ENCODE peak calls at places on chromosomes 3 and 15, in five cellular contexts. One of them, this sample, is unnamed.

GRCh38 chr3:110562621-110563020 is 509.0 kb upstream of the NECTIN3 start:
- DNase-seq in psoas muscle: no peak
- DNase-seq in colonic mucosa: no peak
- DNase-seq in fibroblast of lung: no peak
- DNase-seq in PC-9: no peak
- DNase-seq in this sample: no peak

GRCh38 chr3:48130321-48130881 is 57.8 kb downstream of the CDC25A start:
- DNase-seq in PC-9: no peak
- DNase-seq in fibroblast of lung: peak; percentile 94
- DNase-seq in psoas muscle: peak; percentile 69
- DNase-seq in colonic mucosa: peak; percentile 25
- DNase-seq in this sample: peak; percentile 56

GRCh38 chr3:75237041-75237775 is 426.9 kb upstream of the FRG2C start:
- DNase-seq in colonic mucosa: no peak
- DNase-seq in fibroblast of lung: no peak
- DNase-seq in PC-9: no peak
- DNase-seq in psoas muscle: no peak
- DNase-seq in this sample: no peak

GRCh38 chr3:121735047-121735696 is 14.4 kb downstream of the GOLGB1 start:
- DNase-seq in psoas muscle: no peak
- DNase-seq in colonic mucosa: no peak
- DNase-seq in fibroblast of lung: peak; percentile 23
- DNase-seq in PC-9: no peak
- DNase-seq in this sample: no peak

GRCh38 chr3:43879166-43879565 is 188.4 kb downstream of the ABHD5 start:
- DNase-seq in colonic mucosa: no peak
- DNase-seq in PC-9: peak; percentile 63
- DNase-seq in psoas muscle: no peak
- DNase-seq in fibroblast of lung: no peak
- DNase-seq in this sample: no peak

GRCh38 chr3:183518446-183519185 is 36.9 kb downstream of the KLHL6 start:
- DNase-seq in PC-9: no peak
- DNase-seq in fibroblast of lung: no peak
- DNase-seq in colonic mucosa: no peak
- DNase-seq in psoas muscle: no peak
- DNase-seq in this sample: no peak

GRCh38 chr3:129651316-129652202 is 45.1 kb upstream of the PLXND1 start:
- DNase-seq in psoas muscle: peak; percentile 45
- DNase-seq in fibroblast of lung: peak; percentile 70
- DNase-seq in colonic mucosa: no peak
- DNase-seq in PC-9: peak; percentile 83
- DNase-seq in this sample: no peak

GRCh38 chr3:44939581-44940036 is 36.4 kb downstream of the ZDHHC3 start:
- DNase-seq in colonic mucosa: no peak
- DNase-seq in PC-9: no peak
- DNase-seq in psoas muscle: no peak
- DNase-seq in fibroblast of lung: peak; percentile 67
- DNase-seq in this sample: no peak

GRCh38 chr3:128800241-128801187 is 74.5 kb downstream of the RAB7A start:
- DNase-seq in colonic mucosa: no peak
- DNase-seq in psoas muscle: peak; percentile 35
- DNase-seq in fibroblast of lung: no peak
- DNase-seq in PC-9: no peak
- DNase-seq in this sample: no peak

GRCh38 chr3:53772562-53773329 is 73.5 kb downstream of the CHDH start:
- DNase-seq in psoas muscle: no peak
- DNase-seq in PC-9: no peak
- DNase-seq in fibroblast of lung: no peak
- DNase-seq in colonic mucosa: no peak
- DNase-seq in this sample: no peak

GRCh38 chr3:30354513-30354912 is 251.9 kb upstream of the TGFBR2 start:
- DNase-seq in colonic mucosa: no peak
- DNase-seq in PC-9: no peak
- DNase-seq in psoas muscle: no peak
- DNase-seq in fibroblast of lung: no peak
- DNase-seq in this sample: peak; percentile 36
- H3K4me3 ChIP-seq in colonic mucosa: no peak overlapping the region
- H3K4me3 ChIP-seq in PC-9: no peak overlapping the region
- H3K4me3 ChIP-seq in psoas muscle: no peak overlapping the region
- H3K4me3 ChIP-seq in fibroblast of lung: no peak overlapping the region
- H3K4me3 ChIP-seq in this sample: no peak overlapping the region

GRCh38 chr15:98774756-98775497 is 126.6 kb downstream of the IGF1R start:
- DNase-seq in colonic mucosa: no peak
- DNase-seq in fibroblast of lung: no peak
- DNase-seq in PC-9: no peak
- DNase-seq in psoas muscle: no peak
- DNase-seq in this sample: no peak

GRCh38 chr15:98775498-98776230 is 127.3 kb downstream of the IGF1R start:
- DNase-seq in fibroblast of lung: no peak
- DNase-seq in colonic mucosa: no peak
- DNase-seq in psoas muscle: no peak
- DNase-seq in PC-9: no peak
- DNase-seq in this sample: no peak

GRCh38 chr15:98777426-98777825 is 129.1 kb downstream of the IGF1R start:
- DNase-seq in PC-9: no peak
- DNase-seq in psoas muscle: no peak
- DNase-seq in colonic mucosa: no peak
- DNase-seq in fibroblast of lung: no peak
- DNase-seq in this sample: no peak

GRCh38 chr15:98778263-98778959 is 130.1 kb downstream of the IGF1R start:
- DNase-seq in PC-9: no peak
- DNase-seq in colonic mucosa: no peak
- DNase-seq in psoas muscle: no peak
- DNase-seq in fibroblast of lung: no peak
- DNase-seq in this sample: no peak

GRCh38 chr15:98776607-98777281 is 128.4 kb downstream of the IGF1R start:
- DNase-seq in colonic mucosa: no peak
- DNase-seq in psoas muscle: peak; percentile 39
- DNase-seq in PC-9: no peak
- DNase-seq in fibroblast of lung: peak; percentile 50
- DNase-seq in this sample: peak; percentile 44
- TF ChIP-seq CTCF in colonic mucosa: no peak
- TF ChIP-seq CTCF in psoas muscle: no peak
- TF ChIP-seq CTCF in PC-9: no peak
- TF ChIP-seq CTCF in fibroblast of lung: no peak
- TF ChIP-seq CTCF in this sample: no peak

GRCh38 chr15:89088605-89089315 is 504 bp downstream of the ABHD2 start:
- DNase-seq in PC-9: no peak
- DNase-seq in psoas muscle: peak; percentile 73
- DNase-seq in fibroblast of lung: peak; percentile 48
- DNase-seq in colonic mucosa: peak; percentile 55
- DNase-seq in this sample: no peak
- H3K4me1 ChIP-seq in PC-9: peaks cover 43% of the 10 kb centered on the region
- H3K4me1 ChIP-seq in psoas muscle: peaks cover 70% of the 10 kb centered on the region
- H3K4me1 ChIP-seq in fibroblast of lung: peaks cover 29% of the 10 kb centered on the region
- H3K4me1 ChIP-seq in colonic mucosa: peaks cover 14% of the 10 kb centered on the region
- H3K4me1 ChIP-seq in this sample: no peaks in the 10 kb centered on the region

GRCh38 chr3:190721330-190721729 is 141.2 kb downstream of the GMNC start:
- DNase-seq in psoas muscle: no peak
- DNase-seq in colonic mucosa: no peak
- DNase-seq in fibroblast of lung: no peak
- DNase-seq in PC-9: no peak
- DNase-seq in this sample: no peak

GRCh38 chr3:190716961-190717360 is 145.5 kb downstream of the GMNC start:
- DNase-seq in fibroblast of lung: peak; percentile 46
- DNase-seq in colonic mucosa: no peak
- DNase-seq in psoas muscle: no peak
- DNase-seq in PC-9: no peak
- DNase-seq in this sample: no peak

GRCh38 chr3:190722181-190722905 is 140.2 kb downstream of the GMNC start:
- DNase-seq in colonic mucosa: no peak
- DNase-seq in fibroblast of lung: peak; percentile 24
- DNase-seq in PC-9: no peak
- DNase-seq in psoas muscle: no peak
- DNase-seq in this sample: no peak

GRCh38 chr3:190718691-190719090 is 143.8 kb downstream of the GMNC start:
- DNase-seq in colonic mucosa: no peak
- DNase-seq in PC-9: no peak
- DNase-seq in psoas muscle: no peak
- DNase-seq in fibroblast of lung: peak; percentile 89
- DNase-seq in this sample: no peak

GRCh38 chr3:190718097-190718496 is 144.4 kb downstream of the GMNC start:
- DNase-seq in psoas muscle: no peak
- DNase-seq in fibroblast of lung: peak; percentile 28
- DNase-seq in PC-9: no peak
- DNase-seq in colonic mucosa: no peak
- DNase-seq in this sample: no peak
- H3K4me3 ChIP-seq in psoas muscle: no peak overlapping the region
- H3K4me3 ChIP-seq in fibroblast of lung: peak overlapping the region; percentile 38
- H3K4me3 ChIP-seq in PC-9: no peak overlapping the region
- H3K4me3 ChIP-seq in colonic mucosa: no peak overlapping the region
- H3K4me3 ChIP-seq in this sample: no peak overlapping the region

GRCh38 chr3:125161607-125162219 is 50.8 kb downstream of the SLC12A8 start:
- DNase-seq in colonic mucosa: peak; percentile 61
- DNase-seq in fibroblast of lung: no peak
- DNase-seq in psoas muscle: no peak
- DNase-seq in PC-9: no peak
- DNase-seq in this sample: peak; percentile 44

GRCh38 chr3:125165948-125166553 is 46.5 kb downstream of the SLC12A8 start:
- DNase-seq in PC-9: no peak
- DNase-seq in fibroblast of lung: no peak
- DNase-seq in colonic mucosa: no peak
- DNase-seq in psoas muscle: no peak
- DNase-seq in this sample: no peak

GRCh38 chr3:125165189-125165947 is 47.2 kb downstream of the SLC12A8 start:
- DNase-seq in fibroblast of lung: peak; percentile 52
- DNase-seq in colonic mucosa: no peak
- DNase-seq in PC-9: no peak
- DNase-seq in psoas muscle: peak; percentile 50
- DNase-seq in this sample: no peak

GRCh38 chr3:125166581-125166980 is 46.0 kb downstream of the SLC12A8 start:
- DNase-seq in psoas muscle: no peak
- DNase-seq in PC-9: no peak
- DNase-seq in colonic mucosa: no peak
- DNase-seq in fibroblast of lung: peak; percentile 62
- DNase-seq in this sample: no peak

GRCh38 chr3:125163739-125164601 is 48.6 kb downstream of the SLC12A8 start:
- DNase-seq in fibroblast of lung: peak; percentile 43
- DNase-seq in colonic mucosa: peak; percentile 73
- DNase-seq in psoas muscle: no peak
- DNase-seq in PC-9: no peak
- DNase-seq in this sample: no peak
- TF ChIP-seq CTCF in fibroblast of lung: peak; percentile 1
- TF ChIP-seq CTCF in colonic mucosa: no peak
- TF ChIP-seq CTCF in psoas muscle: no peak
- TF ChIP-seq CTCF in PC-9: no peak
- TF ChIP-seq CTCF in this sample: no peak

GRCh38 chr3:112642912-112643506 is 2.1 kb upstream of the CCDC80 start:
- DNase-seq in colonic mucosa: peak; percentile 82
- DNase-seq in fibroblast of lung: peak; percentile 93
- DNase-seq in psoas muscle: peak; percentile 78
- DNase-seq in PC-9: peak; percentile 87
- DNase-seq in this sample: peak; percentile 87

GRCh38 chr3:112639451-112640332 is 1.3 kb downstream of the CCDC80 start:
- DNase-seq in fibroblast of lung: no peak
- DNase-seq in psoas muscle: no peak
- DNase-seq in PC-9: no peak
- DNase-seq in colonic mucosa: peak; percentile 18
- DNase-seq in this sample: peak; percentile 42

GRCh38 chr3:112643621-112644236 is 2.8 kb upstream of the CCDC80 start:
- DNase-seq in psoas muscle: no peak
- DNase-seq in fibroblast of lung: no peak
- DNase-seq in PC-9: no peak
- DNase-seq in colonic mucosa: no peak
- DNase-seq in this sample: no peak

GRCh38 chr3:112640333-112640863 is 545 bp downstream of the CCDC80 start:
- DNase-seq in fibroblast of lung: peak; percentile 93
- DNase-seq in colonic mucosa: no peak
- DNase-seq in PC-9: peak; percentile 38
- DNase-seq in psoas muscle: no peak
- DNase-seq in this sample: peak; percentile 34

DNA sequence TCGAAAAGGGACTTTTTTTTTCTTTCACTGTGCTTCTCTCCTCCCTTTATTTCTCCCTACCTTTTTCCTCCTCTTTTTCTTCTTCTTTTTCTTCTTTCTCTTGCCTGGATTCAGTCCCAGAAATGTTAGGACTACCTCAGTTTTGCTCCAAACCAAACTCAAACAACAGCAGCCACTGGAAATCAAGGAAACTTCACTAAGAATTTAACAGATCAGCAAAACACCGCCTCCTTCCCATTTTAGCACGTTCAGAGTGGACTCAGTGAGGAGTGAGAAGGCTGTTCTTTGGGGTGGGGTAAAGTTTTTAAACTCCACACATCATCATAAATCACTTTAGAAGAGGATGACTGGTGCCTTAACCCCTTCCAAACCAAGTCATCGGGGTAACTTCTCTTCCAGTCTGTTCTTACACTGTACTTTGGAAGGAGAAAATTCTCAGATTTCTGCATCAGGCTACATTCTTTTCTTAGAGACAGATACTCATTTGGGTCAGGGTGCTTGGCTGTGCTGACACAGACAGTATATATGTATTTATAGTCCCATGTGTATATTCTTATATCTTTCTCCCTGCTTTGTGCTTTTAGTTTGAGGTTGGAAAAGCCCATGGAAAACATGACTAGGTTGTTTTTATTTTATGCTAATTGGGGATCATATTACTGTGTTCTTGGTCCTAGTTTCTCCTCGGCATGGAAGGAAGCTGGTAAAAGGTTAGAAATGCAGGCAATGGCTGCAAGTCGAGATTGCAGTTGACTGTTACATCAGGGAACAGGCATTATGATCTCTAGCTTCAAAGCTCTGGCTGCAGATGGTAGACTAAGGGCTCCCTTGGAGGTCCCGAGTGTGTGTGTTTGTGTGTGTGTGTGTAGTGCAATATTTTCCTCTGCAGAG is at the start of gene CCDC80:
- DNase-seq in colonic mucosa: no peak
- DNase-seq in fibroblast of lung: peak; percentile 98
- DNase-seq in psoas muscle: no peak
- DNase-seq in PC-9: peak; percentile 52
- DNase-seq in this sample: peak; percentile 20
- H3K4me1 ChIP-seq in colonic mucosa: peaks cover 4% of the 10 kb centered on the region
- H3K4me1 ChIP-seq in fibroblast of lung: peaks cover 24% of the 10 kb centered on the region
- H3K4me1 ChIP-seq in psoas muscle: peaks cover 6% of the 10 kb centered on the region
- H3K4me1 ChIP-seq in PC-9: peaks cover 58% of the 10 kb centered on the region
- H3K4me1 ChIP-seq in this sample: peaks cover 7% of the 10 kb centered on the region

GRCh38 chr3:79018671-79019136 is 749.1 kb downstream of the ROBO1 start:
- DNase-seq in fibroblast of lung: peak; percentile 70
- DNase-seq in PC-9: peak; percentile 60
- DNase-seq in psoas muscle: peak; percentile 67
- DNase-seq in colonic mucosa: peak; percentile 42
- DNase-seq in this sample: peak; percentile 59

GRCh38 chr3:79016587-79017380 is 751.0 kb downstream of the ROBO1 start:
- DNase-seq in colonic mucosa: no peak
- DNase-seq in psoas muscle: no peak
- DNase-seq in fibroblast of lung: no peak
- DNase-seq in PC-9: no peak
- DNase-seq in this sample: no peak

GRCh38 chr3:79015854-79016253 is 751.9 kb downstream of the ROBO1 start:
- DNase-seq in fibroblast of lung: no peak
- DNase-seq in psoas muscle: no peak
- DNase-seq in PC-9: no peak
- DNase-seq in colonic mucosa: no peak
- DNase-seq in this sample: no peak

GRCh38 chr3:79019137-79019923 is 748.5 kb downstream of the ROBO1 start:
- DNase-seq in PC-9: peak; percentile 82
- DNase-seq in colonic mucosa: peak; percentile 70
- DNase-seq in psoas muscle: peak; percentile 75
- DNase-seq in fibroblast of lung: peak; percentile 93
- DNase-seq in this sample: peak; percentile 80

GRCh38 chr3:79019924-79020173 is 747.9 kb downstream of the ROBO1 start:
- DNase-seq in psoas muscle: no peak
- DNase-seq in colonic mucosa: no peak
- DNase-seq in fibroblast of lung: no peak
- DNase-seq in PC-9: no peak
- DNase-seq in this sample: no peak
- H3K4me3 ChIP-seq in psoas muscle: peak overlapping the region; percentile 90
- H3K4me3 ChIP-seq in colonic mucosa: no peak overlapping the region
- H3K4me3 ChIP-seq in fibroblast of lung: peak overlapping the region; percentile 99
- H3K4me3 ChIP-seq in PC-9: peak overlapping the region; percentile 83
- H3K4me3 ChIP-seq in this sample: no peak overlapping the region